ENCODE peak calls at places on chromosome 9, in eight cellular contexts. C is stimulated activated CD4-positive, alpha-beta T cell treated with anti-CD3 and anti-CD28 coated beads, Interleukin-15, amount 100 ng/mL, for 1 hour; P is T-helper 9 cell; I is mammary epithelial cell; B is left lobe of liver; V is GM19239; G is LoVo; F is AG08396. M is an unnamed sample.

GRCh38 chr9:76691761-76692313 is 72.4 kb upstream of the PCA3 start:
- DNase-seq in C (no peak), P (no peak), I (no peak), B (no peak), V (no peak), G (no peak), F (no peak), M (peak; percentile 46)

GRCh38 chr9:112174965-112175795 is at the start of gene SUSD1:
- DNase-seq in C (peak; percentile 8), P (peak; percentile 31), I (no peak), B (peak; percentile 47), V (peak; percentile 59), G (no peak), F (peak; percentile 64), M (peak; percentile 34)

GRCh38 chr9:122205176-122205575 is 23.6 kb downstream of the LHX6 start:
- DNase-seq in C (no peak), P (no peak), I (no peak), B (no peak), V (no peak), G (no peak), F (no peak), M (no peak)

GRCh38 chr9:96061293-96061987 is 185.9 kb downstream of the ERCC6L2 start:
- DNase-seq in C (no peak), P (peak; percentile 16), I (peak; percentile 11), B (no peak), V (no peak), G (no peak), F (peak; percentile 62), M (peak; percentile 56)

GRCh38 chr9:38067611-38067891 is 1.5 kb downstream of the SHB start:
- DNase-seq in C (no peak), P (no peak), I (no peak), B (peak; percentile 62), V (no peak), G (no peak), F (no peak), M (no peak)

GRCh38 chr9:110207071-110207923 is 662 bp downstream of the C9orf152 start:
- DNase-seq in C (no peak), P (no peak), I (no peak), B (peak; percentile 87), V (no peak), G (no peak), F (no peak), M (peak; percentile 21)

GRCh38 chr9:130128782-130129424 is 43.3 kb upstream of the NCS1 start:
- DNase-seq in C (peak; percentile 17), P (peak; percentile 43), I (no peak), B (no peak), V (peak; percentile 48), G (no peak), F (peak; percentile 67), M (no peak)

GRCh38 chr9:133173056-133173455 is 9.3 kb upstream of the GBGT1 start:
- DNase-seq in C (no peak), P (no peak), I (no peak), B (no peak), V (no peak), G (no peak), F (no peak), M (no peak)

GRCh38 chr9:131738838-131739191 is 1.1 kb downstream of the RAPGEF1 start:
- DNase-seq in C (no peak), P (no peak), I (peak; percentile 42), B (peak; percentile 71), V (no peak), G (peak; percentile 52), F (no peak), M (peak; percentile 29)

GRCh38 chr9:130805510-130806387 is 29.3 kb upstream of the ABL1 start:
- DNase-seq in C (no peak), P (no peak), I (no peak), B (no peak), V (no peak), G (no peak), F (no peak), M (no peak)

GRCh38 chr9:131422241-131422792 is 28.4 kb downstream of the PRRC2B start:
- DNase-seq in C (no peak), P (no peak), I (peak; percentile 49), B (peak; percentile 82), V (no peak), G (no peak), F (no peak), M (no peak)

GRCh38 chr9:128025756-128026155 is 41.4 kb downstream of the NAIF1 start:
- DNase-seq in C (no peak), P (no peak), I (no peak), B (no peak), V (no peak), G (no peak), F (no peak), M (no peak)

GRCh38 chr9:114484854-114485443 is 20.3 kb downstream of the WHRN start:
- DNase-seq in C (no peak), P (no peak), I (peak; percentile 90), B (no peak), V (no peak), G (peak; percentile 24), F (peak; percentile 59), M (no peak)

GRCh38 chr9:114805670-114806551 is at the start of gene TNFSF15:
- DNase-seq in C (no peak), P (no peak), I (peak; percentile 82), B (no peak), V (peak; percentile 24), G (peak; percentile 55), F (peak; percentile 6), M (peak; percentile 75)

GRCh38 chr9:97744710-97745708 is 47.9 kb upstream of the XPA start:
- DNase-seq in C (no peak), P (no peak), I (no peak), B (peak; percentile 18), V (no peak), G (no peak), F (no peak), M (no peak)

GRCh38 chr9:89532478-89532877 is 34.6 kb upstream of the SEMA4D start:
- DNase-seq in C (no peak), P (no peak), I (no peak), B (no peak), V (no peak), G (no peak), F (no peak), M (no peak)

GRCh38 chr9:90659626-90660364 is 17.2 kb upstream of the DIRAS2 start:
- DNase-seq in C (no peak), P (no peak), I (peak; percentile 85), B (no peak), V (no peak), G (peak; percentile 60), F (no peak), M (no peak)

GRCh38 chr9:87620727-87621322 is 105.1 kb upstream of the CTSL start:
- DNase-seq in C (no peak), P (no peak), I (no peak), B (peak; percentile 40), V (no peak), G (no peak), F (no peak), M (peak; percentile 53)

GRCh38 chr9:137905740-137906139 is 28.2 kb downstream of the CACNA1B start:
- DNase-seq in C (no peak), P (no peak), I (no peak), B (no peak), V (no peak), G (no peak), F (no peak), M (no peak)

GRCh38 chr9:98580956-98581355 is 127.8 kb downstream of the GABBR2 start:
- DNase-seq in C (no peak), P (no peak), I (no peak), B (no peak), V (no peak), G (no peak), F (no peak), M (no peak)

GRCh38 chr9:132662152-132662945 is 7.4 kb downstream of the DDX31 start:
- DNase-seq in C (no peak), P (no peak), I (no peak), B (no peak), V (no peak), G (no peak), F (no peak), M (no peak)

GRCh38 chr9:72599874-72600534 is 78.6 kb downstream of the TMC1 start:
- DNase-seq in C (no peak), P (no peak), I (no peak), B (no peak), V (no peak), G (no peak), F (no peak), M (no peak)

GRCh38 chr9:120440791-120441190 is 139.2 kb downstream of the CDK5RAP2 start:
- DNase-seq in C (no peak), P (no peak), I (no peak), B (no peak), V (no peak), G (no peak), F (no peak), M (no peak)

GRCh38 chr9:88994820-88995180 is 3.5 kb downstream of the S1PR3 start:
- DNase-seq in C (no peak), P (no peak), I (no peak), B (no peak), V (no peak), G (no peak), F (peak; percentile 58), M (no peak)

GRCh38 chr9:98747476-98747875 is 38.7 kb upstream of the GABBR2 start:
- DNase-seq in C (no peak), P (no peak), I (no peak), B (no peak), V (no peak), G (no peak), F (no peak), M (no peak)

GRCh38 chr9:32378993-32379729 is 5.3 kb upstream of the ACO1 start:
- DNase-seq in C (no peak), P (peak; percentile 32), I (peak; percentile 68), B (no peak), V (peak; percentile 21), G (peak; percentile 73), F (peak; percentile 75), M (peak; percentile 71)

GRCh38 chr9:136219276-136219675 is 14.3 kb upstream of the LHX3 start:
- DNase-seq in C (no peak), P (no peak), I (peak; percentile 77), B (no peak), V (no peak), G (peak; percentile 3), F (no peak), M (no peak)

GRCh38 chr9:134099123-134099761 is 31.4 kb upstream of the BRD3 start:
- DNase-seq in C (peak; percentile 10), P (peak; percentile 48), I (peak; percentile 45), B (peak; percentile 60), V (peak; percentile 55), G (peak; percentile 34), F (peak; percentile 48), M (peak; percentile 54)

GRCh38 chr9:128104171-128104618 is 23.3 kb downstream of the PTGES2 start:
- DNase-seq in C (no peak), P (no peak), I (no peak), B (peak; percentile 97), V (no peak), G (no peak), F (no peak), M (peak; percentile 83)

GRCh38 chr9:4080889-4081548 is 218.8 kb downstream of the GLIS3 start:
- DNase-seq in C (no peak), P (no peak), I (no peak), B (no peak), V (no peak), G (no peak), F (no peak), M (no peak)

GRCh38 chr9:100465765-100466164 is 7.2 kb upstream of the TMEFF1 start:
- DNase-seq in C (no peak), P (no peak), I (no peak), B (no peak), V (no peak), G (no peak), F (no peak), M (no peak)

M was measured in NCI-H2081.